ENCODE peak calls at places on chromosomes 11 and 22, in four cellular contexts. J, X, F and D are unnamed samples.

GRCh38 chr11:106091480-106092123 is 14.1 kb downstream of the AASDHPPT start:
- DNase-seq in J (no peak), X (no peak), F (peak), D (no peak)

GRCh38 chr11:31828217-31828616 is 17.1 kb upstream of the PAX6 start:
- DNase-seq in X (no peak), F (no peak), J (no peak), D (no peak)

GRCh38 chr11:10322830-10323792 is 18.2 kb downstream of the ADM start:
- DNase-seq in X (peak), F (no peak), J (no peak), D (peak)

GRCh38 chr11:16299390-16299789 is 57.0 kb downstream of the SOX6 start:
- DNase-seq in F (no peak), J (no peak), X (no peak), D (no peak)

GRCh38 chr11:116459233-116459632 is 313.6 kb downstream of the BUD13 start:
- DNase-seq in X (no peak), F (no peak), J (no peak), D (no peak)

GRCh38 chr11:58318532-58318931 is 40.3 kb downstream of the OR5B17 start:
- DNase-seq in F (no peak), J (no peak), X (no peak), D (no peak)

GRCh38 chr22:20062766-20063083 is 17.3 kb upstream of the DGCR8 start:
- DNase-seq in F (no peak), J (no peak), X (no peak), D (no peak)

GRCh38 chr11:72736452-72737069 is 15.6 kb downstream of the ARAP1 start:
- DNase-seq in J (no peak), F (no peak), X (no peak), D (peak)

GRCh38 chr22:31726692-31727091 is 23.2 kb downstream of the PRR14L start:
- DNase-seq in J (no peak), X (no peak), F (no peak), D (no peak)

GRCh38 chr22:41780714-41781507 is 19.6 kb upstream of the CCDC134 start:
- DNase-seq in X (peak), F (peak), J (no peak), D (peak)

GRCh38 chr11:86672007-86672621 is at the start of gene ME3:
- DNase-seq in J (no peak), X (no peak), F (no peak), D (no peak)

GRCh38 chr11:12046636-12047236 is 38.3 kb upstream of the DKK3 start:
- DNase-seq in F (no peak), J (no peak), X (no peak), D (no peak)

GRCh38 chr11:97764605-97765004 is 1256.1 kb upstream of the CNTN5 start:
- DNase-seq in J (no peak), X (no peak), F (no peak), D (no peak)

GRCh38 chr22:44181912-44182590 is 1.3 kb downstream of the PARVG start:
- DNase-seq in J (no peak), X (no peak), F (no peak), D (no peak)

GRCh38 chr22:44184006-44184405 is 3.3 kb downstream of the PARVG start:
- DNase-seq in X (no peak), J (no peak), F (no peak), D (no peak)

GRCh38 chr22:44181033-44181911 is 547 bp downstream of the PARVG start:
- DNase-seq in X (no peak), F (no peak), J (no peak), D (no peak)

GRCh38 chr22:44180706-44181032 is at the start of gene PARVG:
- DNase-seq in X (no peak), F (peak), J (no peak), D (no peak)

GRCh38 chr22:44182591-44183588 is 2.2 kb downstream of the PARVG start:
- DNase-seq in X (no peak), F (no peak), J (no peak), D (no peak)
- TF ChIP-seq HDAC2 in X (no peak), F (no peak), J (no peak), D (no peak)

DNA sequence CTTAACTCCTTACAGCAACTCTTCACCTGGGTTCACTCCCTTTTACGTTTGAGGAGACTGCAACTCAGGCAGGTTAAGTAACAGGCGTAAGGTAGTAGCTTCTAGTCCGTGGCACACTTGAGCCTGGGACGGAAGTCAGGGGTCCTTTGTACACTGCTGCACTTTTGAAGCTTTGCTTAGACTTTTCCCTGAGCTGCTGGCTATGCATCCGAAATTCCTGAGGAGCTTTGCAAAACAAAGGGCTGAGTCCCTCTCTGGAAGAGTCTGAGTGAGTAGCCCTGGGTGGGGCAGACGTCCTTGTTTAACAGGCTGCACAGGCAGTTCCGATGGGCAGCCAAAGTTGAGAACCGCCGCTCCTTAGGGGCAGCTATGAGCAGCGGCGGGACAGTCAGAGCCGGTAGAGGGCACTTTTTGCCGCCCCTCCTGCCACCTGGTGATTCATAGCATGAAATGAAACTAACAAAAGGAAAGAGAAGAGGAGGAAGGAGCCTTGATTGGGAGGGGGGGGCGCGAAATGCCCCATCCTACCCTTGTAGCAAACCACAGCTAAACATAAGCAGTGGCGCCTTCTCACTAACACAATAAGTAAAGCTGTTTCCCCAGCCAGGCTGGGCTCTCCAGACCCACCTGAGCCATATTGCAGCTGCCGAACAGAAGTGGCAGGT is 1.4 kb downstream of the TMEM109 start:
- DNase-seq in X (no peak), F (peak), J (no peak), D (no peak)
- TF ChIP-seq ZNF274 in X (no peak), F (no peak), J (no peak), D (no peak)

GRCh38 chr11:17813391-17814059 is 78.9 kb downstream of the KCNC1 start:
- DNase-seq in F (no peak), X (no peak), J (no peak), D (no peak)
- TF ChIP-seq BRCA1 in F (no peak), X (no peak), J (no peak), D (no peak)

DNA sequence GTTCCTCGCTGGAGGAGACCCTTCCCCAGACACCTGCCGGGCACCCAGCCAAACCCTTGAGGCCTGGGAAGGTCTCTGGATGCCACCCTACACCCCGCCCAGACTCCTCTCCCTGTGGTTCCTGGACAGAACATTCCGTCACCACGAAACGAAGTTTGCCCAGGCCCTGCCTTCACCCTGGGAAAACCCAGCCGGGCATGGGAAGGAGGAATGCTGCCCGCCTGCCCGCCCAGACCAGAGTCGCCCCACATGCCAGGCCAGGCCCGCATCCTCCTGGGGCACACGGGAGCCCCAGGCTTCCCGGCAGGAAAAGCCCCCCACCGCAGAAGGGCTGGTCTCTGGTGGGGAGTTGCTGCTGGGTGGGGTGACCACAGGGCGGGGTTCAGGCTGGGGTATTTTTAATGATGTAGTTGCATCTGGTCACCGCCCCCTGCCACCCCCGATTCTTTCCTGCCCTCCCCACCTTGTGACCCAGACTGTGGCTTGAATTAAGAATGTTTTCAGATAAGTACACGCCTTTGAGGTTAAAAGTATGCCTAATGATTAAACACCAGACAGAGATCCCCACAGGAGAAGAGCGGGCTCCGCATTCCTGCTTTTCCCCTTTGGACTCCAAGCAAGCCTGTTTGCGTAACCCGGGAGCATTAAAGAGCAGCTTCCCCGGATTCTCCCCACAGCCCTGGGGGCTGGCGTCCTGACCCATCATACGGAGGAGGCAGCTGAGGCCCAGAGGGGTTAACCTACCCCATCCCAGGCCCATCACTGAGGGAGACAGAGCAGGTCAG is 44.6 kb upstream of the PPARA start:
- DNase-seq in X (peak), J (no peak), F (no peak), D (no peak)
- TF ChIP-seq HDAC2 in X (peak), J (no peak), F (no peak), D (no peak)

DNA sequence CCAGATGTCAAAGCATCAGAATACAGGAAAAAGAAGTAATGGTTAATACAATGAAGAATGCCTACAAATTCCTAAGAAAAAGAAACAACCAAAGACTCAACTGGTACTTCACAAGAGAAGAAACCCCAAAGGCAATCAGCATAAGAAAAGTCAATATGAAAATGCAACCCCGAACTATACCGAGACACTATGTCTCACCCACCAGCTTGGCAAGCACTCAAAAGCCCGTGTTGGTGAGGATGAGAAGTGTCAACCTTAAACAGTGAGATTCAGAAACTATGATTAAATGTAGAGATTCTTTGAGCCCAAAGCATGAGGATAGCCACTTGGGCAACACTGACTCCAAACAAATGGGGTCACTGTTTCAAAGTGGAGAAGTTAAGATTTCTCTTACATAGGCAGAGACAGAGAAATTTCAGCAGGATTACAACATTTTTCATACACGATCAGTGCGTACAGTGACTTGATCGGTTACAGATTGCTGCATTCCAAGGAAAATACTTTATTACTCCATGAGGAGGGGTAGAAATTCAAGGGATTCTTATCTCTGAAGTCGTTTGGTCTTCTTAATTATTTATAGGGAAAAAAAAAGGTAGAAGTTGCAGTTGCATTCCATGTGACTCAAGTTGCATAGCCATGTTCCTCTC is 10.9 kb upstream of the SMIM38 start:
- DNase-seq in F (no peak), J (no peak), X (no peak), D (no peak)
- TF ChIP-seq ZNF274 in F (no peak), J (no peak), X (no peak), D (no peak)

DNA sequence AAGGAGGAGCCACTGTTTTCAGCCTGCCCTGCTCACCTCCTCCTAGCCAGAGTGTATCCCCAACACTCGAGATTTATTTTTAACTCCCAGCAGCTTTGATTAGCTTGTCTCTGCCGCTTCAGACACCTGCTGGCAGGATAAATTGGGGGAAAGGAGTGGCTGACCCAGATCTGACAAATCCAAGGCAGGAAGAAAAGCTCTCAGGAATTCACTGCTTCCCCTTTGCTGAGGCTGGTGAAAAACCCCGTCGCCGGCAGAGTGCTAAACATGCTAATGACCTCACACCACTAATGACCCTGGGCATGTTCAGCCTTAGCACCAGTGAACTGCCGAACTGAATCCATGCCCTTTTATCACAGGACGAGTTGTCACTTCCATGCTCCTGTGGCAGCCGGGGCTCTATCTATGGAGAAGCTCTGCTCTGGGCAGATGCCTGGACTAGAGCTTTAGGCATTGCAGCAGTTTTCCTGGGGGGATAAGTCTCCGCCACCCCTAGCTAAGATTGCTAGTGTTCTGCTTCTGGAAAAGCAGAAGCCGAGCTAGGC is 52.2 kb downstream of the FEZ1 start:
- DNase-seq in X (no peak), J (no peak), F (no peak), D (no peak)
- TF ChIP-seq BRCA1 in X (no peak), J (no peak), F (no peak), D (no peak)

DNA sequence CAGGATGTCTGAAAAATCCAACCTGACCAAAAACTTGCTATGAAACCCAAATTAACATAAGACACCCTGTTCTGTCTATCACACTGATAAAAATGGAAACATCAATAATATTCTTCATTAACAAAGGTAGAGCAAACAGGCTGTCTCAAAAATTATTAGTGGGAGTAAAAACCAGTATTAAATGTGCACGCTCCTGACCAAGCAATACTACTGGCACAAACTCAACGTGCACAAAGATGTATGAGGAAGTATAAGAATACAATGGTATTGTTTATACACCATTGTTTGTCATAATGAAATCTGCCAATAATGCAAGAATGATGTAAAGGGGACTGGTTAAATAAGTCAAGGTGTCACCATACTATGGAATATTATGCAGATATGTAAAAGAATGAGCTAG is 288.5 kb downstream of the MN1 start:
- DNase-seq in F (no peak), X (no peak), J (no peak), D (no peak)
- TF ChIP-seq HDAC2 in F (no peak), X (no peak), J (no peak), D (no peak)

GRCh38 chr22:34829485-34829884 is 236.5 kb upstream of the ISX start:
- DNase-seq in F (no peak), J (no peak), X (no peak), D (no peak)
- TF ChIP-seq ZNF274 in F (no peak), J (no peak), X (no peak), D (no peak)

GRCh38 chr22:45226681-45227186 is 14.0 kb downstream of the KIAA0930 start:
- DNase-seq in X (no peak), F (no peak), J (no peak), D (no peak)
- TF ChIP-seq BRCA1 in X (no peak), F (no peak), J (no peak), D (no peak)

GRCh38 chr11:63567044-63567840 is 4.1 kb upstream of the PLAAT2 start:
- DNase-seq in X (peak), F (peak), J (no peak), D (peak)

GRCh38 chr11:63563201-63564055 is at the start of gene PLAAT2:
- DNase-seq in F (no peak), J (no peak), X (no peak), D (no peak)

GRCh38 chr11:63565728-63566127 is 2.5 kb upstream of the PLAAT2 start:
- DNase-seq in F (no peak), J (no peak), X (no peak), D (no peak)

GRCh38 chr11:63564785-63565350 is 1.7 kb upstream of the PLAAT2 start:
- DNase-seq in F (no peak), J (no peak), X (no peak), D (no peak)

GRCh38 chr11:63564056-63564784 is 1.0 kb upstream of the PLAAT2 start:
- DNase-seq in F (peak), X (no peak), J (no peak), D (no peak)
- TF ChIP-seq HDAC2 in F (no peak), X (no peak), J (no peak), D (no peak)